ENCODE peak calls at places on chromosomes 12 and 14, in five cellular contexts. One of them, this sample, is unnamed.

GRCh38 chr12:113647048-113647447 is 175.4 kb upstream of the LHX5 start:
- DNase-seq in A549: peak
- DNase-seq in K562: peak
- DNase-seq in GM12878: no peak
- DNase-seq in HepG2: peak
- DNase-seq in this sample: peak

GRCh38 chr12:45216983-45217485 is 1.1 kb downstream of the ANO6 start:
- DNase-seq in GM12878: no peak
- DNase-seq in A549: no peak
- DNase-seq in HepG2: no peak
- DNase-seq in K562: no peak
- DNase-seq in this sample: no peak

GRCh38 chr12:103880299-103881142 is 39.5 kb upstream of the NT5DC3 start:
- DNase-seq in GM12878: peak
- DNase-seq in HepG2: no peak
- DNase-seq in K562: no peak
- DNase-seq in A549: peak
- DNase-seq in this sample: no peak

GRCh38 chr12:90908465-90908864 is 46.5 kb downstream of the CCER1 start:
- DNase-seq in HepG2: no peak
- DNase-seq in K562: no peak
- DNase-seq in A549: peak
- DNase-seq in GM12878: no peak
- DNase-seq in this sample: no peak

GRCh38 chr12:54032627-54033100 is at the start of gene HOXC5:
- DNase-seq in A549: peak
- DNase-seq in GM12878: no peak
- DNase-seq in HepG2: peak
- DNase-seq in K562: peak
- DNase-seq in this sample: peak

GRCh38 chr14:100417466-100417865 is 94.3 kb downstream of the SLC25A47 start:
- DNase-seq in GM12878: no peak
- DNase-seq in A549: peak
- DNase-seq in K562: peak
- DNase-seq in HepG2: peak
- DNase-seq in this sample: peak

GRCh38 chr14:95872777-95873176 is 3.9 kb upstream of the TUNAR start:
- DNase-seq in A549: no peak
- DNase-seq in K562: no peak
- DNase-seq in HepG2: no peak
- DNase-seq in GM12878: no peak
- DNase-seq in this sample: no peak

GRCh38 chr14:95445161-95445560 is 71.3 kb downstream of the SYNE3 start:
- DNase-seq in K562: no peak
- DNase-seq in GM12878: no peak
- DNase-seq in A549: no peak
- DNase-seq in HepG2: no peak
- DNase-seq in this sample: no peak

GRCh38 chr14:77376380-77376770 is 519 bp downstream of the TMED8 start:
- DNase-seq in HepG2: no peak
- DNase-seq in GM12878: no peak
- DNase-seq in A549: peak
- DNase-seq in K562: peak
- DNase-seq in this sample: peak

GRCh38 chr14:69232388-69232787 is 27.6 kb upstream of the GALNT16 start:
- DNase-seq in HepG2: no peak
- DNase-seq in K562: no peak
- DNase-seq in A549: no peak
- DNase-seq in GM12878: no peak
- DNase-seq in this sample: no peak

GRCh38 chr12:15880721-15881120 is 1.5 kb upstream of the STRAP start:
- DNase-seq in A549: no peak
- DNase-seq in HepG2: no peak
- DNase-seq in GM12878: no peak
- DNase-seq in K562: no peak
- DNase-seq in this sample: no peak

GRCh38 chr14:58947816-58948440 is 240.5 kb upstream of the DAAM1 start:
- DNase-seq in K562: no peak
- DNase-seq in GM12878: no peak
- DNase-seq in HepG2: no peak
- DNase-seq in A549: peak
- DNase-seq in this sample: peak

GRCh38 chr14:78443834-78444233 is 273.7 kb downstream of the NRXN3 start:
- DNase-seq in HepG2: no peak
- DNase-seq in A549: no peak
- DNase-seq in K562: no peak
- DNase-seq in GM12878: no peak
- DNase-seq in this sample: no peak

GRCh38 chr12:12533238-12533829 is 29.3 kb downstream of the DUSP16 start:
- DNase-seq in K562: peak
- DNase-seq in A549: peak
- DNase-seq in HepG2: peak
- DNase-seq in GM12878: no peak
- DNase-seq in this sample: no peak
- TF ChIP-seq ESRRA in K562: no peak
- TF ChIP-seq ESRRA in A549: no peak
- TF ChIP-seq ESRRA in HepG2: no peak
- TF ChIP-seq ESRRA in GM12878: no peak
- TF ChIP-seq ESRRA in this sample: no peak

GRCh38 chr12:124684496-124684895 is 117.1 kb upstream of the NCOR2 start:
- DNase-seq in HepG2: no peak
- DNase-seq in GM12878: no peak
- DNase-seq in A549: no peak
- DNase-seq in K562: no peak
- DNase-seq in this sample: no peak
- TF ChIP-seq ESRRA in HepG2: no peak
- TF ChIP-seq ESRRA in GM12878: no peak
- TF ChIP-seq ESRRA in A549: no peak
- TF ChIP-seq ESRRA in K562: no peak
- TF ChIP-seq ESRRA in this sample: no peak

GRCh38 chr12:94140556-94140955 is 7.8 kb upstream of the PLXNC1 start:
- DNase-seq in HepG2: peak
- DNase-seq in A549: peak
- DNase-seq in GM12878: no peak
- DNase-seq in K562: peak
- DNase-seq in this sample: peak
- TF ChIP-seq ESRRA in HepG2: no peak
- TF ChIP-seq ESRRA in A549: no peak
- TF ChIP-seq ESRRA in GM12878: no peak
- TF ChIP-seq ESRRA in K562: no peak
- TF ChIP-seq ESRRA in this sample: no peak

DNA sequence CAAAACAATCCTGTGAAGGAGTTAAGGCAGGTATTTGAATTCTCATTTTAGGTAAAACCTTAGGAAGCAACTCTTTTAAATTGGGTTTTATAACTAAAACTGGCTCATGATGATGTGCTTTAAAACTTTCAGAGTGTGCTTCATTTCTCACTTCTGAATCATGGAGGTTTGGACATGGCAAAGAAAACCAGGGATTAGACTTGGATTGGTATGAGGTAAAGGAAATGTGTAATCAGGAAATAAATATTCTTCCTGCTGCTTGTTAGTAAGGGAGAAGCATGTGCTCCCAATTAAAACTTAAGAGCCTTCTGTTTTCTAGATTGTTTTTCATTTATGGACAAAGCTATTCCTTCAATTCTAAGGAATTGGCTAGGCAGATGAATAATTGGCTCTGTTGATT is 57.4 kb downstream of the FBXO33 start:
- DNase-seq in HepG2: no peak
- DNase-seq in GM12878: no peak
- DNase-seq in K562: no peak
- DNase-seq in A549: no peak
- DNase-seq in this sample: no peak
- TF ChIP-seq ESRRA in HepG2: no peak
- TF ChIP-seq ESRRA in GM12878: no peak
- TF ChIP-seq ESRRA in K562: no peak
- TF ChIP-seq ESRRA in A549: no peak
- TF ChIP-seq ESRRA in this sample: no peak

DNA sequence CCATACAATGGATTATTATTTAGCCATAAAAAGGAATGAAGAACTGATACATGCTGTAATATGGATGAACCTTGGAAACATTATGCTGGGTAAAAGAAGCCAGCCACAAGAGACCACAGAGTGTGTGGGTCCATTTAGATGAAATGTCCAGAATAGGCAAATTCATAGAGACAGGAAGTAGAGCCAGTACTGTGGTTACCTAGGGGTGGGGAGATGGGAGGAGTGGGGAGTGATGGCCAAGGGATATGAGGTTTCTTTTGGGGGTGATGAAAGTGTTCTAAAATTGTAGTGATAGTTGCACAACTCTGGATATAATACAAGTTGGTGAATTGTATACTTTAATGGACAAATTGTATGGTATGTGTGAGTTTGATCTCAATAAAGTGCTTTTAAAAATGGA is 18.6 kb downstream of the JDP2 start:
- DNase-seq in A549: no peak
- DNase-seq in HepG2: no peak
- DNase-seq in K562: no peak
- DNase-seq in GM12878: no peak
- DNase-seq in this sample: no peak
- TF ChIP-seq ESRRA in A549: no peak
- TF ChIP-seq ESRRA in HepG2: no peak
- TF ChIP-seq ESRRA in K562: no peak
- TF ChIP-seq ESRRA in GM12878: no peak
- TF ChIP-seq ESRRA in this sample: no peak

GRCh38 chr14:73755434-73756014 is 41.3 kb upstream of the PNMA1 start:
- DNase-seq in HepG2: no peak
- DNase-seq in K562: peak
- DNase-seq in A549: no peak
- DNase-seq in GM12878: no peak
- DNase-seq in this sample: no peak
- TF ChIP-seq ESRRA in HepG2: no peak
- TF ChIP-seq ESRRA in K562: no peak
- TF ChIP-seq ESRRA in A549: no peak
- TF ChIP-seq ESRRA in GM12878: no peak
- TF ChIP-seq ESRRA in this sample: no peak